ENCODE peak calls at places on chromosomes 16 and 17, in six cellular contexts. G is right lobe of liver; E is testis; P is effector memory CD4-positive, alpha-beta T cell; D is endodermal cell; I is heart left ventricle. U is an unnamed sample.

GRCh38 chr16:88343276-88343791 is 39.4 kb upstream of the ZNF469 start:
- DNase-seq in E (no peak), G (no peak), P (no peak), I (no peak), D (no peak), U (no peak)

GRCh38 chr16:23635958-23636357 is 5.2 kb downstream of the PALB2 start:
- DNase-seq in E (no peak), D (no peak), I (no peak), P (no peak), G (no peak), U (no peak)

GRCh38 chr16:63458842-63459241 is 1422.6 kb upstream of the CDH8 start:
- DNase-seq in D (no peak), G (no peak), P (no peak), E (no peak), I (no peak), U (no peak)

GRCh38 chr16:30651124-30652004 is 604 bp downstream of the PRR14 start:
- DNase-seq in G (peak; percentile 76), E (peak; percentile 60), D (peak; percentile 85), P (peak; percentile 82), I (peak; percentile 87), U (peak; percentile 71)

GRCh38 chr16:82755570-82756282 is 129.0 kb downstream of the CDH13 start:
- DNase-seq in G (no peak), D (peak; percentile 56), E (no peak), I (no peak), P (no peak), U (no peak)

GRCh38 chr16:49543315-49543946 is 169.8 kb downstream of the C16orf78 start:
- DNase-seq in I (no peak), D (no peak), P (no peak), G (no peak), E (no peak), U (no peak)

GRCh38 chr16:79752421-79752820 is 151.9 kb upstream of the MAF start:
- DNase-seq in I (no peak), E (no peak), D (no peak), G (no peak), P (no peak), U (no peak)

GRCh38 chr17:57034807-57035754 is 50.0 kb upstream of the AKAP1 start:
- DNase-seq in G (no peak), D (no peak), I (no peak), P (no peak), E (no peak), U (no peak)

GRCh38 chr16:8649829-8650554 is 24.4 kb upstream of the ABAT start:
- DNase-seq in D (no peak), P (no peak), E (no peak), I (no peak), G (no peak), U (no peak)

GRCh38 chr16:82194076-82194475 is 24.1 kb upstream of the MPHOSPH6 start:
- DNase-seq in P (no peak), D (no peak), E (no peak), G (no peak), I (no peak), U (no peak)

GRCh38 chr17:54626146-54626703 is 274.4 kb upstream of the TOM1L1 start:
- DNase-seq in E (no peak), D (peak; percentile 80), G (no peak), I (no peak), P (no peak), U (no peak)

GRCh38 chr16:86286991-86287640 is 223.2 kb upstream of the FOXF1 start:
- DNase-seq in G (peak; percentile 23), E (no peak), D (peak; percentile 82), I (no peak), P (no peak), U (no peak)

GRCh38 chr16:9680021-9680655 is 502.1 kb downstream of the GRIN2A start:
- DNase-seq in D (no peak), E (no peak), P (no peak), G (no peak), I (no peak), U (no peak)

GRCh38 chr17:44547625-44548297 is 9.5 kb upstream of the FZD2 start:
- DNase-seq in G (no peak), D (peak; percentile 87), P (no peak), I (no peak), E (no peak), U (no peak)

GRCh38 chr16:15829460-15829859 is 27.4 kb downstream of the MYH11 start:
- DNase-seq in P (no peak), G (no peak), D (peak; percentile 46), E (peak; percentile 78), I (peak; percentile 65), U (peak; percentile 63)

GRCh38 chr17:60036796-60037677 is 41.7 kb downstream of the HEATR6 start:
- DNase-seq in I (peak; percentile 80), D (peak; percentile 94), E (peak; percentile 77), P (peak; percentile 36), G (peak; percentile 72), U (peak; percentile 70)

GRCh38 chr17:78535285-78536197 is 41.7 kb downstream of the DNAH17 start:
- DNase-seq in G (no peak), D (peak; percentile 34), E (no peak), P (no peak), I (no peak), U (no peak)

GRCh38 chr16:149024-149675 is 3.3 kb upstream of the HBZ start:
- DNase-seq in G (no peak), P (no peak), I (no peak), E (no peak), D (no peak), U (no peak)

GRCh38 chr17:34156401-34156740 is 98.7 kb upstream of the CCL2 start:
- DNase-seq in D (peak; percentile 70), I (no peak), E (no peak), G (no peak), P (no peak), U (no peak)

GRCh38 chr17:45246861-45247428 is 14.9 kb downstream of the SPATA32 start:
- DNase-seq in E (peak; percentile 50), D (peak; percentile 94), G (no peak), P (no peak), I (no peak), U (no peak)

GRCh38 chr17:79651751-79652150 is 40.9 kb upstream of the RBFOX3 start:
- DNase-seq in E (peak; percentile 9), G (no peak), D (peak; percentile 41), P (no peak), I (no peak), U (peak; percentile 32)

GRCh38 chr16:52077656-52078055 is 469.3 kb downstream of the TOX3 start:
- DNase-seq in E (no peak), I (no peak), G (no peak), D (no peak), P (no peak), U (no peak)

GRCh38 chr17:12107905-12108304 is 87.2 kb downstream of the MAP2K4 start:
- DNase-seq in P (no peak), E (no peak), D (no peak), G (no peak), I (no peak), U (no peak)

GRCh38 chr16:67101301-67101675 is 8.5 kb upstream of the PHAF1 start:
- DNase-seq in D (no peak), I (no peak), P (no peak), G (no peak), E (no peak), U (no peak)

GRCh38 chr16:75061677-75062076 is 54.9 kb downstream of the LDHD start:
- DNase-seq in D (no peak), G (no peak), E (no peak), I (no peak), P (no peak), U (no peak)
- H3K4me1 ChIP-seq in D (no peaks in the 10 kb centered on the region), G (no peaks in the 10 kb centered on the region), E (peaks cover 35% of the 10 kb centered on the region), I (no peaks in the 10 kb centered on the region), P (peaks cover 10% of the 10 kb centered on the region), U (no peaks in the 10 kb centered on the region)

GRCh38 chr16:85138073-85138824 is 26.0 kb upstream of the CIBAR2 start:
- DNase-seq in I (no peak), P (no peak), G (no peak), D (no peak), E (no peak), U (no peak)

GRCh38 chr16:85136705-85137322 is 24.5 kb upstream of the CIBAR2 start:
- DNase-seq in E (peak; percentile 79), G (peak; percentile 83), P (no peak), D (no peak), I (no peak), U (peak; percentile 76)

GRCh38 chr16:85137323-85138072 is 25.2 kb upstream of the CIBAR2 start:
- DNase-seq in I (peak; percentile 95), P (no peak), D (no peak), E (peak; percentile 93), G (peak; percentile 97), U (peak; percentile 96)

GRCh38 chr16:85134794-85135153 is 22.5 kb upstream of the CIBAR2 start:
- DNase-seq in P (no peak), E (no peak), I (peak; percentile 83), D (no peak), G (peak; percentile 45), U (no peak)

GRCh38 chr16:85136213-85136704 is 24.0 kb upstream of the CIBAR2 start:
- DNase-seq in E (peak; percentile 33), I (no peak), D (no peak), G (no peak), P (no peak), U (no peak)
- H3K4me1 ChIP-seq in E (peaks cover 20% of the 10 kb centered on the region), I (peaks cover 3% of the 10 kb centered on the region), D (no peaks in the 10 kb centered on the region), G (no peaks in the 10 kb centered on the region), P (no peaks in the 10 kb centered on the region), U (peaks cover 44% of the 10 kb centered on the region)

DNA sequence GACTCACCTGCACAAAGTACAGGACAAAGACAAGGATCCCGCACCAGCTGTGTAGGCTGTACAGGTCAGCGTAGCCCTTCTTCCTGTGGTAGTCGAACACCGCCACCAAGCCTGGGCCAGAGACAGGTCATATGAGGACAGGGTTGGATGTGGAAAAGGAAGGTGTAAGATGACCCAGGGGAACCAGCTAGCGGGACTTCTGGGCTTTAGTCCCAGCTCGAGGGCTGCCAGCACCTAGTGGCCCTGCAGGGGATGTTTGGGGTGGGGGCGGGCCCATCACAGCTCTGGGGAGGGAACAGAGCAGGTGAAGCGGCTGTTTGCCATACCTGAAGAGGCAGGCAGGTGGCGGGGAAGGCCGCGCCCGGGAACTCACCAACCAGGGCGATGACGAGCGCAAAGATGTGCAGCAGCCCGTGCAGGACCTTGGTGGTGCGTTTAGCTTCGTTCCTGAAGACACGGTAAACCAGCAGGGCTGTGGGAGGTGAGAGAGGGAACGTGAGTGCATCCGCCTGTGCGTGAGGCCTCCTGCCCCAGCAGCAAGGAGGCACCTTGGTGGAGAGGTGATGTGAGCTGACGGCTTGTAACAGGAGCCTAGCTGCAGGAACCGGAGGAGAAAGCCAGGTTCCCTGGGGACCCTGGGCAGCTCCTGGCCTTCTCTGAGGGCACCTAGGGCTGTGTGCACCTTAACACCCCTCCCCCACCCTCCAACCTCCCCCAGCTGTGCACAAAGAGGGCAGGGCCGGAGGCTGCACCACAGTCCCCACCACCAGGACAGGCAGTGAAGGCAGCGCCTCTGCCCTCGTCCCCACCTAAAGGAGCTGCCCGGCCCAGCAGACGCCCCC is 10.2 kb downstream of the CYB561 start:
- DNase-seq in G (no peak), I (no peak), E (no peak), P (no peak), D (peak; percentile 87), U (no peak)
- H3K4me1 ChIP-seq in G (no peaks in the 10 kb centered on the region), I (peaks cover 8% of the 10 kb centered on the region), E (peaks cover 40% of the 10 kb centered on the region), P (peaks cover 43% of the 10 kb centered on the region), D (no peaks in the 10 kb centered on the region), U (no peaks in the 10 kb centered on the region)

GRCh38 chr17:72452286-72453173 is 331.7 kb downstream of the SOX9 start:
- DNase-seq in G (no peak), I (no peak), P (no peak), D (no peak), E (no peak), U (no peak)
- H3K4me1 ChIP-seq in G (no peaks in the 10 kb centered on the region), I (no peaks in the 10 kb centered on the region), P (no peaks in the 10 kb centered on the region), D (no peaks in the 10 kb centered on the region), E (no peaks in the 10 kb centered on the region), U (no peaks in the 10 kb centered on the region)

U was measured in right atrium auricular region.